ENCODE peak calls at places on chromosome X, in four cellular contexts. One of them, this sample, is unnamed.

GRCh38 chrX:91122141-91122540 is 312.5 kb upstream of the PABPC5 start:
- DNase-seq in fibroblast of the aortic adventitia: no peak
- DNase-seq in Jurkat, Clone E6-1: no peak
- DNase-seq in T-cell: no peak
- DNase-seq in this sample: no peak

GRCh38 chrX:56789518-56790070 is 60.6 kb downstream of the NBDY start:
- DNase-seq in fibroblast of the aortic adventitia: no peak
- DNase-seq in Jurkat, Clone E6-1: no peak
- DNase-seq in T-cell: no peak
- DNase-seq in this sample: no peak

GRCh38 chrX:153735274-153735673 is 10.6 kb downstream of the ABCD1 start:
- DNase-seq in fibroblast of the aortic adventitia: no peak
- DNase-seq in Jurkat, Clone E6-1: peak
- DNase-seq in T-cell: no peak
- DNase-seq in this sample: no peak

GRCh38 chrX:149513713-149514427 is 8.8 kb upstream of the IDS start:
- DNase-seq in fibroblast of the aortic adventitia: peak
- DNase-seq in Jurkat, Clone E6-1: peak
- DNase-seq in T-cell: no peak
- DNase-seq in this sample: peak

GRCh38 chrX:42530027-42530426 is 247.9 kb downstream of the PPP1R2C start:
- DNase-seq in fibroblast of the aortic adventitia: peak
- DNase-seq in Jurkat, Clone E6-1: no peak
- DNase-seq in T-cell: no peak
- DNase-seq in this sample: peak

GRCh38 chrX:132853040-132853439 is 105.4 kb downstream of the HS6ST2 start:
- DNase-seq in fibroblast of the aortic adventitia: no peak
- DNase-seq in Jurkat, Clone E6-1: no peak
- DNase-seq in T-cell: no peak
- DNase-seq in this sample: no peak

GRCh38 chrX:77160301-77160700 is 286.9 kb upstream of the FGF16 start:
- DNase-seq in fibroblast of the aortic adventitia: no peak
- DNase-seq in Jurkat, Clone E6-1: no peak
- DNase-seq in T-cell: peak
- DNase-seq in this sample: no peak

GRCh38 chrX:69285401-69285871 is 120.2 kb upstream of the PJA1 start:
- DNase-seq in fibroblast of the aortic adventitia: peak
- DNase-seq in Jurkat, Clone E6-1: no peak
- DNase-seq in T-cell: no peak
- DNase-seq in this sample: peak

GRCh38 chrX:11437642-11438379 is 144.6 kb downstream of the AMELX start:
- DNase-seq in fibroblast of the aortic adventitia: peak
- DNase-seq in Jurkat, Clone E6-1: no peak
- DNase-seq in T-cell: no peak
- DNase-seq in this sample: peak

GRCh38 chrX:22740836-22741235 is 258.9 kb upstream of the DDX53 start:
- DNase-seq in fibroblast of the aortic adventitia: no peak
- DNase-seq in Jurkat, Clone E6-1: no peak
- DNase-seq in T-cell: no peak
- DNase-seq in this sample: no peak

GRCh38 chrX:30282527-30282926 is 26.7 kb downstream of the NR0B1 start:
- DNase-seq in fibroblast of the aortic adventitia: no peak
- DNase-seq in Jurkat, Clone E6-1: no peak
- DNase-seq in T-cell: no peak
- DNase-seq in this sample: peak

GRCh38 chrX:155086202-155086840 is 15.0 kb downstream of the BRCC3 start:
- DNase-seq in fibroblast of the aortic adventitia: peak
- DNase-seq in Jurkat, Clone E6-1: no peak
- DNase-seq in T-cell: peak
- DNase-seq in this sample: no peak

GRCh38 chrX:118534716-118535493 is 39.3 kb downstream of the DOCK11 start:
- DNase-seq in fibroblast of the aortic adventitia: no peak
- DNase-seq in Jurkat, Clone E6-1: no peak
- DNase-seq in T-cell: no peak
- DNase-seq in this sample: no peak

GRCh38 chrX:14228611-14229010 is 198.9 kb upstream of the GEMIN8 start:
- DNase-seq in fibroblast of the aortic adventitia: peak
- DNase-seq in Jurkat, Clone E6-1: no peak
- DNase-seq in T-cell: no peak
- DNase-seq in this sample: peak

GRCh38 chrX:3663576-3664290 is 49.7 kb downstream of the PRKX start:
- DNase-seq in fibroblast of the aortic adventitia: no peak
- DNase-seq in Jurkat, Clone E6-1: no peak
- DNase-seq in T-cell: no peak
- DNase-seq in this sample: no peak

GRCh38 chrX:68183612-68184214 is 249.6 kb downstream of the OPHN1 start:
- DNase-seq in fibroblast of the aortic adventitia: peak
- DNase-seq in Jurkat, Clone E6-1: peak
- DNase-seq in T-cell: no peak
- DNase-seq in this sample: peak

GRCh38 chrX:20330545-20330944 is 63.8 kb upstream of the RPS6KA3 start:
- DNase-seq in fibroblast of the aortic adventitia: no peak
- DNase-seq in Jurkat, Clone E6-1: no peak
- DNase-seq in T-cell: no peak
- DNase-seq in this sample: no peak

GRCh38 chrX:155065035-155065734 is 5.8 kb downstream of the CMC4 start:
- DNase-seq in fibroblast of the aortic adventitia: peak
- DNase-seq in Jurkat, Clone E6-1: no peak
- DNase-seq in T-cell: no peak
- DNase-seq in this sample: peak

GRCh38 chrX:35842657-35843056 is 44.5 kb downstream of the MAGEB16 start:
- DNase-seq in fibroblast of the aortic adventitia: no peak
- DNase-seq in Jurkat, Clone E6-1: peak
- DNase-seq in T-cell: no peak
- DNase-seq in this sample: no peak

GRCh38 chrX:66677430-66677829 is 38.6 kb upstream of the EDA2R start:
- DNase-seq in fibroblast of the aortic adventitia: peak
- DNase-seq in Jurkat, Clone E6-1: no peak
- DNase-seq in T-cell: no peak
- DNase-seq in this sample: peak

GRCh38 chrX:79369871-79370270 is 2.7 kb upstream of the ITM2A start:
- DNase-seq in fibroblast of the aortic adventitia: no peak
- DNase-seq in Jurkat, Clone E6-1: no peak
- DNase-seq in T-cell: no peak
- DNase-seq in this sample: no peak

GRCh38 chrX:23228950-23229448 is 105.7 kb upstream of the PTCHD1 start:
- DNase-seq in fibroblast of the aortic adventitia: no peak
- DNase-seq in Jurkat, Clone E6-1: no peak
- DNase-seq in T-cell: no peak
- DNase-seq in this sample: no peak

GRCh38 chrX:69705818-69706217 is 89.9 kb downstream of the EDA start:
- DNase-seq in fibroblast of the aortic adventitia: no peak
- DNase-seq in Jurkat, Clone E6-1: no peak
- DNase-seq in T-cell: no peak
- DNase-seq in this sample: no peak

GRCh38 chrX:138058931-138059330 is 493.0 kb downstream of the ZIC3 start:
- DNase-seq in fibroblast of the aortic adventitia: no peak
- DNase-seq in Jurkat, Clone E6-1: no peak
- DNase-seq in T-cell: no peak
- DNase-seq in this sample: no peak

GRCh38 chrX:48714573-48714972 is 18.0 kb downstream of the SUV39H1 start:
- DNase-seq in fibroblast of the aortic adventitia: peak
- DNase-seq in Jurkat, Clone E6-1: no peak
- DNase-seq in T-cell: no peak
- DNase-seq in this sample: peak

GRCh38 chrX:16671005-16671404 is 21.0 kb downstream of the S100G start:
- DNase-seq in fibroblast of the aortic adventitia: peak
- DNase-seq in Jurkat, Clone E6-1: peak
- DNase-seq in T-cell: peak
- DNase-seq in this sample: peak

GRCh38 chrX:108070891-108071290 is 20.5 kb downstream of the PSMD10 start:
- DNase-seq in fibroblast of the aortic adventitia: peak
- DNase-seq in Jurkat, Clone E6-1: no peak
- DNase-seq in T-cell: no peak
- DNase-seq in this sample: peak

GRCh38 chrX:39450578-39450977 is 647.2 kb downstream of the BCOR start:
- DNase-seq in fibroblast of the aortic adventitia: no peak
- DNase-seq in Jurkat, Clone E6-1: no peak
- DNase-seq in T-cell: no peak
- DNase-seq in this sample: no peak

GRCh38 chrX:27815209-27815608 is 7.4 kb downstream of the MAGEB10 start:
- DNase-seq in fibroblast of the aortic adventitia: peak
- DNase-seq in Jurkat, Clone E6-1: no peak
- DNase-seq in T-cell: no peak
- DNase-seq in this sample: no peak

GRCh38 chrX:135264210-135264609 is 12.3 kb downstream of the ETDA start:
- DNase-seq in fibroblast of the aortic adventitia: no peak
- DNase-seq in Jurkat, Clone E6-1: no peak
- DNase-seq in T-cell: no peak
- DNase-seq in this sample: no peak

GRCh38 chrX:139851730-139852129 is 81.1 kb downstream of the ATP11C start:
- DNase-seq in fibroblast of the aortic adventitia: peak
- DNase-seq in Jurkat, Clone E6-1: no peak
- DNase-seq in T-cell: no peak
- DNase-seq in this sample: peak

GRCh38 chrX:103688949-103689348 is 2.5 kb upstream of the MORF4L2 start:
- DNase-seq in fibroblast of the aortic adventitia: peak
- DNase-seq in Jurkat, Clone E6-1: no peak
- DNase-seq in T-cell: no peak
- DNase-seq in this sample: peak

GRCh38 chrX:1009771-1010170 is 202.7 kb downstream of the CRLF2 start:
- DNase-seq in fibroblast of the aortic adventitia: no peak
- DNase-seq in Jurkat, Clone E6-1: no peak
- DNase-seq in T-cell: no peak
- DNase-seq in this sample: no peak